ENCODE peak calls at places on chromosomes 1 and 21, in four cellular contexts. K, N, D and A are unnamed samples.

GRCh38 chr1:185045793-185046441 is 559 bp downstream of the RNF2 start:
- DNase-seq in K (peak), N (no peak), D (no peak), A (peak)

GRCh38 chr1:2372551-2373490 is 18.5 kb downstream of the MORN1 start:
- DNase-seq in K (no peak), N (no peak), D (no peak), A (peak)

GRCh38 chr1:111570781-111571181 is 48.8 kb upstream of the RAP1A start:
- DNase-seq in K (peak), N (no peak), D (no peak), A (peak)

GRCh38 chr1:221429262-221429661 is 312.6 kb downstream of the DUSP10 start:
- DNase-seq in K (no peak), N (no peak), D (no peak), A (no peak)

GRCh38 chr1:31943546-31944184 is 5.5 kb upstream of the PTP4A2 start:
- DNase-seq in K (peak), N (no peak), D (no peak), A (no peak)

GRCh38 chr21:45590726-45591618 is 48.7 kb upstream of the SLC19A1 start:
- DNase-seq in K (peak), N (no peak), D (peak), A (peak)

GRCh38 chr1:206892351-206892984 is 4.8 kb upstream of the IL24 start:
- DNase-seq in K (no peak), N (no peak), D (no peak), A (no peak)

GRCh38 chr1:29213055-29213454 is 17.7 kb downstream of the MECR start:
- DNase-seq in K (no peak), N (no peak), D (no peak), A (no peak)

GRCh38 chr1:164760585-164760968 is 201.6 kb downstream of the PBX1 start:
- DNase-seq in K (no peak), N (no peak), D (no peak), A (no peak)

GRCh38 chr1:93846151-93846928 is 32.7 kb downstream of the DNTTIP2 start:
- DNase-seq in K (peak), N (peak), D (no peak), A (peak)

GRCh38 chr1:83998599-83999315 is at the start of gene TTLL7:
- DNase-seq in K (peak), N (peak), D (no peak), A (peak)

GRCh38 chr1:187078916-187079315 is 250.2 kb downstream of the PLA2G4A start:
- DNase-seq in K (no peak), N (no peak), D (no peak), A (no peak)

GRCh38 chr1:187074445-187075045 is 245.8 kb downstream of the PLA2G4A start:
- DNase-seq in K (peak), N (no peak), D (no peak), A (no peak)

GRCh38 chr1:187078321-187078720 is 249.6 kb downstream of the PLA2G4A start:
- DNase-seq in K (no peak), N (no peak), D (no peak), A (no peak)

GRCh38 chr1:187079330-187079729 is 250.6 kb downstream of the PLA2G4A start:
- DNase-seq in K (no peak), N (no peak), D (no peak), A (no peak)
- TF ChIP-seq ETV6 in K (no peak), N (no peak), D (no peak), A (no peak)

GRCh38 chr1:117971777-117972176 is 42.2 kb downstream of the WDR3 start:
- DNase-seq in K (no peak), N (no peak), D (no peak), A (no peak)

GRCh38 chr1:117964290-117965038 is 34.9 kb downstream of the WDR3 start:
- DNase-seq in K (no peak), N (no peak), D (no peak), A (no peak)

GRCh38 chr1:117967900-117968299 is 38.4 kb downstream of the WDR3 start:
- DNase-seq in K (no peak), N (no peak), D (no peak), A (no peak)

GRCh38 chr1:117970251-117970650 is 40.7 kb downstream of the WDR3 start:
- DNase-seq in K (no peak), N (no peak), D (no peak), A (no peak)

GRCh38 chr1:117967472-117967871 is 37.9 kb downstream of the WDR3 start:
- DNase-seq in K (no peak), N (no peak), D (no peak), A (no peak)
- TF ChIP-seq CREB1 in K (no peak), N (no peak), D (no peak), A (no peak)

GRCh38 chr1:232812560-232812959 is 7.3 kb downstream of the MAP10 start:
- DNase-seq in K (no peak), N (no peak), D (no peak), A (no peak)
- TF ChIP-seq SP1 in K (no peak), N (no peak), D (no peak), A (no peak)

GRCh38 chr1:233721003-233721595 is 107.2 kb downstream of the KCNK1 start:
- DNase-seq in K (no peak), N (peak), D (peak), A (no peak)
- TF ChIP-seq ETV6 in K (no peak), N (no peak), D (no peak), A (no peak)

GRCh38 chr1:173042806-173043205 is 7.9 kb downstream of the TNFSF18 start:
- DNase-seq in K (no peak), N (no peak), D (no peak), A (no peak)
- TF ChIP-seq CREB1 in K (no peak), N (no peak), D (no peak), A (no peak)

GRCh38 chr1:78839704-78840277 is 166.7 kb downstream of the ADGRL4 start:
- DNase-seq in K (peak), N (peak), D (no peak), A (peak)
- TF ChIP-seq SP1 in K (no peak), N (no peak), D (no peak), A (no peak)